ENCODE peak calls at places on chromosome 2, in eight cellular contexts. Q is tibial nerve; J is fibroblast of mammary gland; G is hepatocyte; D is stimulated activated CD4-positive, alpha-beta T cell treated with anti-CD3 and anti-CD28 coated beads, Interleukin-12 subunit alpha, Interleukin-12 subunit beta, amount 100 ng/mL, for 4 hours; R is fibroblast of pulmonary artery; Y is amygdala; B is WTC11. P is an unnamed sample.
A peak's percentile ranks its signal among the peaks of the same experiment; 100 is the strongest.

GRCh38 chr2:128777091-128778045 is 458.7 kb upstream of the HS6ST1 start:
- DNase-seq in G (no peak), B (no peak), D (no peak), R (no peak), J (no peak), Y (no peak), Q (no peak), P (no peak)

GRCh38 chr2:209523778-209524362 is 100.0 kb downstream of the MAP2 start:
- DNase-seq in Q (no peak), B (no peak), G (no peak), R (no peak), J (no peak), Y (no peak), D (no peak), P (no peak)

GRCh38 chr2:236136483-236136882 is 31.7 kb downstream of the GBX2 start:
- DNase-seq in D (no peak), G (no peak), B (no peak), R (no peak), Q (no peak), J (no peak), Y (peak; percentile 13), P (no peak)

GRCh38 chr2:112152476-112153178 is 14.4 kb downstream of the FBLN7 start:
- DNase-seq in Q (no peak), R (no peak), J (peak; percentile 45), D (no peak), B (no peak), G (no peak), Y (no peak), P (no peak)

GRCh38 chr2:120393456-120393855 is 47.5 kb downstream of the INHBB start:
- DNase-seq in D (no peak), J (no peak), G (no peak), R (no peak), Y (no peak), Q (no peak), B (no peak), P (no peak)

GRCh38 chr2:8229546-8229986 is 452.3 kb upstream of the ID2 start:
- DNase-seq in B (peak; percentile 25), D (peak; percentile 10), Q (peak; percentile 53), G (peak; percentile 27), Y (peak; percentile 25), R (peak; percentile 73), J (peak; percentile 87), P (peak; percentile 79)

GRCh38 chr2:196696423-196697073 is 57.0 kb downstream of the CCDC150 start:
- DNase-seq in G (peak; percentile 58), R (peak; percentile 60), B (no peak), J (peak; percentile 90), Y (no peak), D (no peak), Q (peak; percentile 13), P (peak; percentile 75)

GRCh38 chr2:162058973-162059668 is 14.9 kb downstream of the DPP4 start:
- DNase-seq in J (no peak), Q (no peak), Y (no peak), R (no peak), G (no peak), B (no peak), D (no peak), P (no peak)

GRCh38 chr2:6184532-6185302 is 492.5 kb downstream of the SOX11 start:
- DNase-seq in Y (no peak), R (peak; percentile 1), J (peak; percentile 23), G (peak; percentile 46), D (no peak), Q (no peak), B (no peak), P (peak; percentile 21)

GRCh38 chr2:238287702-238288649 is at the start of gene PER2:
- DNase-seq in D (no peak), Y (peak; percentile 35), Q (peak; percentile 56), G (peak; percentile 91), R (peak; percentile 81), B (peak; percentile 60), J (peak; percentile 84), P (peak; percentile 92)

GRCh38 chr2:60633615-60634014 is 80.2 kb upstream of the BCL11A start:
- DNase-seq in Y (no peak), B (no peak), R (no peak), Q (no peak), G (no peak), J (no peak), D (no peak), P (no peak)

GRCh38 chr2:9423922-9424272 is 443 bp downstream of the CPSF3 start:
- DNase-seq in R (peak; percentile 30), Q (no peak), B (no peak), G (no peak), J (peak; percentile 34), Y (no peak), D (peak; percentile 27), P (peak; percentile 22)

GRCh38 chr2:64485961-64486360 is 32.0 kb downstream of the LGALSL start:
- DNase-seq in J (peak; percentile 51), D (no peak), Q (no peak), B (no peak), Y (no peak), R (peak; percentile 36), G (no peak), P (peak; percentile 55)

GRCh38 chr2:219385958-219386520 is 1.7 kb downstream of the DNPEP start:
- DNase-seq in Y (no peak), B (no peak), R (no peak), Q (no peak), G (no peak), D (no peak), J (no peak), P (no peak)